ENCODE peak calls at places on chromosomes 6 and 20, in five cellular contexts. One of them, this sample, is unnamed.

GRCh38 chr6:21003780-21004541 is 469.7 kb downstream of the CDKAL1 start:
- DNase-seq in tibial artery: no peak
- DNase-seq in dorsolateral prefrontal cortex: no peak
- DNase-seq in fibroblast of lung: peak
- DNase-seq in mammary epithelial cell: peak
- DNase-seq in this sample: no peak

GRCh38 chr6:151317206-151317994 is 74.0 kb downstream of the ZBTB2 start:
- DNase-seq in mammary epithelial cell: peak
- DNase-seq in dorsolateral prefrontal cortex: no peak
- DNase-seq in tibial artery: no peak
- DNase-seq in fibroblast of lung: peak
- DNase-seq in this sample: no peak

GRCh38 chr6:93423542-93423941 is 4.2 kb upstream of the EPHA7 start:
- DNase-seq in dorsolateral prefrontal cortex: peak
- DNase-seq in fibroblast of lung: peak
- DNase-seq in tibial artery: no peak
- DNase-seq in mammary epithelial cell: no peak
- DNase-seq in this sample: no peak

GRCh38 chr6:154721460-154721859 is 11.8 kb upstream of the SCAF8 start:
- DNase-seq in fibroblast of lung: peak
- DNase-seq in tibial artery: no peak
- DNase-seq in dorsolateral prefrontal cortex: no peak
- DNase-seq in mammary epithelial cell: peak
- DNase-seq in this sample: no peak

GRCh38 chr6:2360126-2360525 is 114.7 kb upstream of the GMDS start:
- DNase-seq in tibial artery: no peak
- DNase-seq in fibroblast of lung: no peak
- DNase-seq in mammary epithelial cell: no peak
- DNase-seq in dorsolateral prefrontal cortex: no peak
- DNase-seq in this sample: no peak

GRCh38 chr20:35329435-35330139 is 37.4 kb upstream of the FAM83C start:
- DNase-seq in fibroblast of lung: peak
- DNase-seq in tibial artery: no peak
- DNase-seq in dorsolateral prefrontal cortex: no peak
- DNase-seq in mammary epithelial cell: peak
- DNase-seq in this sample: peak

GRCh38 chr20:61621381-61621780 is 369.3 kb downstream of the CDH4 start:
- DNase-seq in mammary epithelial cell: no peak
- DNase-seq in fibroblast of lung: no peak
- DNase-seq in dorsolateral prefrontal cortex: no peak
- DNase-seq in tibial artery: no peak
- DNase-seq in this sample: no peak

GRCh38 chr6:85494551-85495337 is 44.9 kb downstream of the NT5E start:
- DNase-seq in tibial artery: no peak
- DNase-seq in mammary epithelial cell: peak
- DNase-seq in dorsolateral prefrontal cortex: no peak
- DNase-seq in fibroblast of lung: peak
- DNase-seq in this sample: no peak

GRCh38 chr6:81304486-81304885 is 448.0 kb downstream of the TENT5A start:
- DNase-seq in dorsolateral prefrontal cortex: no peak
- DNase-seq in mammary epithelial cell: no peak
- DNase-seq in tibial artery: no peak
- DNase-seq in fibroblast of lung: no peak
- DNase-seq in this sample: no peak

GRCh38 chr20:53032021-53033001 is 60.2 kb downstream of the TSHZ2 start:
- DNase-seq in fibroblast of lung: peak
- DNase-seq in tibial artery: no peak
- DNase-seq in mammary epithelial cell: peak
- DNase-seq in dorsolateral prefrontal cortex: no peak
- DNase-seq in this sample: no peak

GRCh38 chr6:100998111-100998510 is 117.0 kb upstream of the ASCC3 start:
- DNase-seq in tibial artery: no peak
- DNase-seq in fibroblast of lung: no peak
- DNase-seq in dorsolateral prefrontal cortex: no peak
- DNase-seq in mammary epithelial cell: peak
- DNase-seq in this sample: no peak

GRCh38 chr6:113258771-113259170 is 598.4 kb upstream of the MARCKS start:
- DNase-seq in mammary epithelial cell: no peak
- DNase-seq in fibroblast of lung: no peak
- DNase-seq in tibial artery: no peak
- DNase-seq in dorsolateral prefrontal cortex: no peak
- DNase-seq in this sample: no peak

GRCh38 chr6:149852180-149852579 is 12.0 kb downstream of the LRP11 start:
- DNase-seq in tibial artery: no peak
- DNase-seq in mammary epithelial cell: peak
- DNase-seq in dorsolateral prefrontal cortex: no peak
- DNase-seq in fibroblast of lung: no peak
- DNase-seq in this sample: no peak

GRCh38 chr6:105992315-105992961 is 93.7 kb upstream of the PRDM1 start:
- DNase-seq in mammary epithelial cell: peak
- DNase-seq in tibial artery: peak
- DNase-seq in fibroblast of lung: peak
- DNase-seq in dorsolateral prefrontal cortex: peak
- DNase-seq in this sample: no peak

GRCh38 chr6:32752580-32752979 is 10.8 kb downstream of the HLA-DQB2 start:
- DNase-seq in mammary epithelial cell: peak
- DNase-seq in fibroblast of lung: no peak
- DNase-seq in tibial artery: no peak
- DNase-seq in dorsolateral prefrontal cortex: no peak
- DNase-seq in this sample: no peak

GRCh38 chr6:12075067-12075563 is 63.0 kb downstream of the HIVEP1 start:
- DNase-seq in fibroblast of lung: peak
- DNase-seq in dorsolateral prefrontal cortex: no peak
- DNase-seq in tibial artery: no peak
- DNase-seq in mammary epithelial cell: peak
- DNase-seq in this sample: no peak

GRCh38 chr6:166282394-166283032 is 25.7 kb downstream of the PRR18 start:
- DNase-seq in fibroblast of lung: no peak
- DNase-seq in dorsolateral prefrontal cortex: no peak
- DNase-seq in mammary epithelial cell: no peak
- DNase-seq in tibial artery: no peak
- DNase-seq in this sample: no peak

GRCh38 chr6:36547646-36548400 is 544 bp upstream of the STK38 start:
- DNase-seq in mammary epithelial cell: no peak
- DNase-seq in dorsolateral prefrontal cortex: no peak
- DNase-seq in tibial artery: no peak
- DNase-seq in fibroblast of lung: no peak
- DNase-seq in this sample: no peak

GRCh38 chr6:2197177-2197671 is 48.2 kb downstream of the GMDS start:
- DNase-seq in tibial artery: peak
- DNase-seq in mammary epithelial cell: peak
- DNase-seq in dorsolateral prefrontal cortex: peak
- DNase-seq in fibroblast of lung: peak
- DNase-seq in this sample: no peak

GRCh38 chr20:9220874-9221547 is 152.1 kb downstream of the PLCB4 start:
- DNase-seq in tibial artery: no peak
- DNase-seq in mammary epithelial cell: no peak
- DNase-seq in dorsolateral prefrontal cortex: no peak
- DNase-seq in fibroblast of lung: peak
- DNase-seq in this sample: no peak

GRCh38 chr20:57592263-57593092 is 27.7 kb downstream of the ZBP1 start:
- DNase-seq in tibial artery: no peak
- DNase-seq in mammary epithelial cell: no peak
- DNase-seq in dorsolateral prefrontal cortex: no peak
- DNase-seq in fibroblast of lung: no peak
- DNase-seq in this sample: no peak

GRCh38 chr20:667351-668034 is 8.1 kb downstream of the SCRT2 start:
- DNase-seq in tibial artery: no peak
- DNase-seq in fibroblast of lung: peak
- DNase-seq in dorsolateral prefrontal cortex: no peak
- DNase-seq in mammary epithelial cell: no peak
- DNase-seq in this sample: no peak

GRCh38 chr6:25697537-25698340 is 45.7 kb downstream of the SCGN start:
- DNase-seq in tibial artery: no peak
- DNase-seq in mammary epithelial cell: peak
- DNase-seq in fibroblast of lung: no peak
- DNase-seq in dorsolateral prefrontal cortex: no peak
- DNase-seq in this sample: no peak
- H3K27ac ChIP-seq in tibial artery: no peak
- H3K27ac ChIP-seq in mammary epithelial cell: no peak
- H3K27ac ChIP-seq in fibroblast of lung: no peak
- H3K27ac ChIP-seq in dorsolateral prefrontal cortex: no peak
- H3K27ac ChIP-seq in this sample: no peak

DNA sequence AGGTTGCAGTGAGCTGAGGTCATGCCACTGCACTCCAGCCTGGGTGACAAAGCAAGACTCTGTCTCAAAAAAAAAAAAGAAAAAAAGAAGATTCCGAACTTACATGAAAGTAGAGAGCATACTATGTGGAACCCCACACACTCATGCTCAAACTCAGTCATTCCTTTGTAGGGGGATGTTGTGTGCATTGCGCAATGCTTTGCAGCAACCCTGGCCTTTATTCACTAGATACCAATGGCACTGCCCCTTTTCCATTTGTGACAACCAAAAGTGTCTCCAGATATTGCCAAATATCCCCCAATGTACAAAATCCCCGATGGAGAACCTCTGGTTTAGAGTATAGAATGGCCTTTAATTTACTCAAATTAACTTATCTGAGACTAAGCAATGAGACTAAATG is 158.6 kb downstream of the GJA1 start:
- DNase-seq in mammary epithelial cell: no peak
- DNase-seq in tibial artery: no peak
- DNase-seq in dorsolateral prefrontal cortex: no peak
- DNase-seq in fibroblast of lung: no peak
- DNase-seq in this sample: no peak
- H3K27ac ChIP-seq in mammary epithelial cell: no peak
- H3K27ac ChIP-seq in tibial artery: no peak
- H3K27ac ChIP-seq in dorsolateral prefrontal cortex: no peak
- H3K27ac ChIP-seq in fibroblast of lung: no peak
- H3K27ac ChIP-seq in this sample: no peak

GRCh38 chr20:47724398-47724797 is 60.9 kb downstream of the SULF2 start:
- DNase-seq in mammary epithelial cell: no peak
- DNase-seq in fibroblast of lung: no peak
- DNase-seq in tibial artery: no peak
- DNase-seq in dorsolateral prefrontal cortex: no peak
- DNase-seq in this sample: no peak
- H3K27ac ChIP-seq in mammary epithelial cell: no peak
- H3K27ac ChIP-seq in fibroblast of lung: no peak
- H3K27ac ChIP-seq in tibial artery: no peak
- H3K27ac ChIP-seq in dorsolateral prefrontal cortex: no peak
- H3K27ac ChIP-seq in this sample: no peak

DNA sequence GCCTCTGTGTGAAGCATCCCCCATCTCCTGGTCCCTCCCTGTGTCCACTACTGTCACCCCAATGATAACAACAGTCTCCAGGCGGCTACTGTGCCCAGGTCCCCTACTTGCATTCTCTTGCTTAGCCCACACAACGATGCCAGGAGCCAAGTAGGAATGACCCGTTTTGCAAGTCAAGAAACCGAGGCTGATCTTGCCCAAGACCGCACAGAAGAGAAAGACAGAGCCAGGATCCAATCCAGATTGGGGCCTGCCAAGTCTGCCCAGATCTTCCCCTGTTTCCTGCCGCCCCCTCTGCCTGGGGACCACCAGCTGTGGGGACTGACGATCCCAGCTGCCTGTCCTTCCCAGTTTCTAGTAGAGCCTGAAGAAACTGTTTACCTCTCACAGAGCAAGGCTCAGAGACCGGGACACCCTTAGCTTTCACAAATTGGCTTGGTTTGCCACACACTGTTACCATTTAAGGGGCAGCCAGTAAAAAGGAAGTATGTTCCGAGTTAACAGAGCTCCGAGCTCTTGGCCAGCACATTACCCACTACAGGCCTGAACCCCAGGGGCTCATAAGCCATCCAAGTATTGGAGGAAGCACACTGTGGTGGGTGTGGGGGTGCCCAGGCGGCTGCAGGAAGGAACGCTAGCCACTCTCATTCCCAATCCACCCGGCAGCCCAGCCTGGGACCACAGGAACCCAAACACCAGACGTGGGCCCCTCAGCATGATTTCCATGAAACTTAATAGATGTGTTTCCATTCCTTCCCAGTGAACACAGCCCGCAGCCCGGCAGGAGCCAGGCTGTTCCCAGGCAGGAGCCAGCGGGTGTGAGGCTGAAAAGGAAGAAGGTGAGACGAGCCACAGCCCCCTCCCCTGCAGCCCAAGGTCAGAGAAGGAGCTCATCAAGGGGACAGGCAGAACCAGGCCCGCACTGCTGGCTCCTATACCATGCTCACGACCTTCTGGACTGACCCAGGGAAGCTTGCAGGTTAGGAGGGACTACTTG is 7.9 kb downstream of the KIAA1755 start:
- DNase-seq in dorsolateral prefrontal cortex: no peak
- DNase-seq in mammary epithelial cell: no peak
- DNase-seq in fibroblast of lung: no peak
- DNase-seq in tibial artery: peak
- DNase-seq in this sample: no peak
- H3K27ac ChIP-seq in dorsolateral prefrontal cortex: peak
- H3K27ac ChIP-seq in mammary epithelial cell: no peak
- H3K27ac ChIP-seq in fibroblast of lung: no peak
- H3K27ac ChIP-seq in tibial artery: peak
- H3K27ac ChIP-seq in this sample: no peak

DNA sequence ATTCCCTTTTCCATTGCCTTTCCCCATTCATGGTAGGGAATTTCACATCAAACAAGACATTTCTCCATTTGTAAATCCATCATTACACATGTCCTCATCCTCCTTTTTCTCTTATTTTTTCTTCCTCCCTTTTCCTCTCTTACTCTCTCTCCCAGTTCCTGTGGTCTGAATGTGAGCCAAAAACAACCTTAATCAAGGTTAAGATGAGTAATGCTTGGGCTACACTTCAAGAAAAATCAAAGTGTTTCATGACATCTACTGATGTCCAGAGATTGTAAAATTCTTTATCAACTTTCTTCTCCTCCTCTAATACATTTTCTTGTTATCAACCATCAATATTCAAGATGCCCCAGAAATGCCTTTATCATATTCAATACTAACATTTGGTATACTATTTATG is 208.0 kb upstream of the PRND start:
- DNase-seq in fibroblast of lung: peak
- DNase-seq in tibial artery: no peak
- DNase-seq in dorsolateral prefrontal cortex: no peak
- DNase-seq in mammary epithelial cell: peak
- DNase-seq in this sample: no peak
- H3K27ac ChIP-seq in fibroblast of lung: peak
- H3K27ac ChIP-seq in tibial artery: no peak
- H3K27ac ChIP-seq in dorsolateral prefrontal cortex: no peak
- H3K27ac ChIP-seq in mammary epithelial cell: peak
- H3K27ac ChIP-seq in this sample: no peak

GRCh38 chr6:148517518-148517917 is 174.9 kb downstream of the SASH1 start:
- DNase-seq in dorsolateral prefrontal cortex: no peak
- DNase-seq in tibial artery: no peak
- DNase-seq in fibroblast of lung: no peak
- DNase-seq in mammary epithelial cell: no peak
- DNase-seq in this sample: no peak

GRCh38 chr6:148509789-148510581 is 167.3 kb downstream of the SASH1 start:
- DNase-seq in dorsolateral prefrontal cortex: no peak
- DNase-seq in fibroblast of lung: peak
- DNase-seq in mammary epithelial cell: peak
- DNase-seq in tibial artery: peak
- DNase-seq in this sample: no peak

GRCh38 chr6:148516116-148517016 is 173.7 kb downstream of the SASH1 start:
- DNase-seq in fibroblast of lung: no peak
- DNase-seq in dorsolateral prefrontal cortex: no peak
- DNase-seq in mammary epithelial cell: peak
- DNase-seq in tibial artery: no peak
- DNase-seq in this sample: no peak

GRCh38 chr6:148513145-148514071 is 170.8 kb downstream of the SASH1 start:
- DNase-seq in fibroblast of lung: peak
- DNase-seq in dorsolateral prefrontal cortex: no peak
- DNase-seq in mammary epithelial cell: no peak
- DNase-seq in tibial artery: no peak
- DNase-seq in this sample: no peak

GRCh38 chr6:148514091-148514850 is 171.6 kb downstream of the SASH1 start:
- DNase-seq in tibial artery: no peak
- DNase-seq in dorsolateral prefrontal cortex: no peak
- DNase-seq in fibroblast of lung: no peak
- DNase-seq in mammary epithelial cell: no peak
- DNase-seq in this sample: no peak
- H3K27ac ChIP-seq in tibial artery: peak
- H3K27ac ChIP-seq in dorsolateral prefrontal cortex: peak
- H3K27ac ChIP-seq in fibroblast of lung: peak
- H3K27ac ChIP-seq in mammary epithelial cell: no peak
- H3K27ac ChIP-seq in this sample: no peak

This sample was measured in iPS DF 6.9.